ENCODE peak calls at places on chromosomes 1 and 21, in ten cellular contexts. G is IMR-90, X is colonic mucosa, K is HFF-Myc, C is GM06990, N is BJ, S is psoas muscle, L is NB4, M is GM20000, O is heart left ventricle. F is an unnamed sample.

GRCh38 chr1:54153548-54154439 is 994 bp upstream of the CDCP2 start:
- DNase-seq in G (peak; percentile 65), X (peak; percentile 79), K (peak; percentile 12), C (no peak), N (no peak), S (peak; percentile 79), L (peak; percentile 75), M (no peak), O (no peak), F (peak; percentile 55)

GRCh38 chr1:97013904-97014303 is 292.3 kb downstream of the PTBP2 start:
- DNase-seq in G (peak; percentile 76), X (no peak), K (no peak), C (no peak), N (no peak), S (no peak), L (no peak), M (no peak), O (no peak), F (peak; percentile 49)

GRCh38 chr1:39262802-39263201 is 58.3 kb downstream of the MACF1 start:
- DNase-seq in G (no peak), X (no peak), K (no peak), C (no peak), N (no peak), S (no peak), L (no peak), M (no peak), O (no peak), F (no peak)

GRCh38 chr21:38990424-38990794 is 184.7 kb downstream of the ETS2 start:
- DNase-seq in G (no peak), X (peak; percentile 56), K (no peak), C (no peak), N (no peak), S (no peak), L (no peak), M (no peak), O (no peak), F (no peak)

GRCh38 chr1:30373471-30374399 is 349.6 kb downstream of the MATN1 start:
- DNase-seq in G (no peak), X (no peak), K (no peak), C (no peak), N (no peak), S (no peak), L (no peak), M (no peak), O (no peak), F (no peak)

GRCh38 chr1:24704411-24705259 is 40.6 kb upstream of the CLIC4 start:
- DNase-seq in G (peak; percentile 93), X (no peak), K (no peak), C (no peak), N (no peak), S (no peak), L (no peak), M (no peak), O (no peak), F (peak; percentile 68)

GRCh38 chr1:15803380-15803779 is 4.1 kb downstream of the UQCRHL start:
- DNase-seq in G (peak; percentile 38), X (no peak), K (no peak), C (no peak), N (no peak), S (no peak), L (peak; percentile 46), M (peak; percentile 40), O (no peak), F (peak; percentile 22)

GRCh38 chr1:66331641-66332523 is 202.1 kb upstream of the SGIP1 start:
- DNase-seq in G (peak; percentile 85), X (peak; percentile 60), K (peak; percentile 80), C (peak; percentile 56), N (no peak), S (peak; percentile 78), L (peak; percentile 79), M (no peak), O (peak; percentile 83), F (peak; percentile 98)

DNA sequence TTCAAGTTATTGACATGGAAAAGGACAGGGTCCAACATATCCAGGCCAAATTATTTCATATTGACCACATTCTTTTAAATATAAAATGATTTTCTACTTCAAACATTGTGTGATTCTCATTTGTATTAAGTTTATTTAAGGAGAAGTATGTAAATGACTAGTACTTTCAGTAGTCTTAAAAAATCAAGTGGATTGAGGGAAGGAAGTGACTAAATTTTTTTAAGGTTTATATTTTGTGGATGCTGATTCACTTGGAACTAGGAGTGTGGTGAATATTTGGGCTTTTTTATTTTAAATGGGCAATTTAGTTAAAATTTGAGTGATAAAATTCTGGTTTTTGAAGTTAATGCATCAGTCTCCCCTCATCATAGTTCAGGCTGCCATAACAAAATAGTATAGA is 10.1 kb downstream of the PRRC2C start:
- DNase-seq in G (peak; percentile 19), X (no peak), K (no peak), C (no peak), N (no peak), S (no peak), L (no peak), M (no peak), O (no peak), F (no peak)
- TF ChIP-seq CTCF in G (no peak), X (no peak), K (no peak), C (no peak), N (no peak), S (no peak), L (no peak), M (no peak), O (no peak), F (no peak)

DNA sequence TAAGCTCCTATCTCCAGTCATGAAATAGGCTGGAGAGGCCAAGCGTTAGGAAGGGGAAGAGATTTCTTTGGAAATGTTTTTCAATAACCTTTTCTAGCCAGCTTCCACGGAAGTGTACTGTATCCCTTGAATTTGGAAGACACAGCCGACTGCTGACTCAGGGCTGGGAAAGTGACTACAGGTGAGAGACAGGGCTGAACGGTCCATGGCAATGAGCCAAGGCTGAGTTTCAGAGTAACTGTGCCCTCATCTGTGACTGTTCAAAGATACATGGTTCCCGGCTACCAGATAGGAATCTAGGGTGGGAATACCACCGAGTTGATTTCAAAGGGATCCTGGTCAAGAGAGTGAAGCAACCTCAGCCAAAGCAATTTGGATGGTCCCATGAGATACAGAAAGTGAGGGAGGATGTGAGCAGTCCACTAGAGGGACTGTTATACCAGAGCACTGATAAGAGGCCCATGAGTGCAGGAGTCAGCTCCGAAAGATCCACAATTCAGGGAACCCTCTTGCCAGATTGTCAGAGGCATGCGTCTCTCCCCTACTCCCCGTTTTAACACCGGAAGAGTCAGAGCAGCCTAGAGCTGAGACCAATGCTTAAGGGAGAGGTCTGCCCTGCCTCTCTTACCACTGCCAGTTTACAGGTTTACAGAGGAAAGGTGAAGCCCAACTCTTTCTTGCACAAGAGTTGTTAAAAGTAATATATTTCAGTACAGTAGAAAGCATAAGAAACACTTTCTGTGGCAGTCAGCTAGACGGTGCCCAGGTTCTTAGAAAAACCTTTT is 3.2 kb upstream of the KRTAP19-8 start:
- DNase-seq in G (no peak), X (no peak), K (no peak), C (no peak), N (no peak), S (no peak), L (no peak), M (no peak), O (no peak), F (no peak)
- TF ChIP-seq CTCF in G (no peak), X (no peak), K (no peak), C (peak; percentile 38), N (no peak), S (no peak), L (no peak), M (no peak), O (no peak), F (no peak)

GRCh38 chr1:220811695-220812094 is 25.0 kb downstream of the MTARC1 start:
- DNase-seq in G (no peak), X (no peak), K (no peak), C (no peak), N (no peak), S (no peak), L (no peak), M (no peak), O (no peak), F (no peak)

GRCh38 chr1:220809187-220809550 is 22.5 kb downstream of the MTARC1 start:
- DNase-seq in G (no peak), X (no peak), K (no peak), C (no peak), N (no peak), S (no peak), L (no peak), M (no peak), O (no peak), F (no peak)

GRCh38 chr1:220809704-220810103 is 23.0 kb downstream of the MTARC1 start:
- DNase-seq in G (no peak), X (no peak), K (no peak), C (no peak), N (no peak), S (no peak), L (no peak), M (no peak), O (no peak), F (no peak)

GRCh38 chr1:220810963-220811362 is 24.2 kb downstream of the MTARC1 start:
- DNase-seq in G (no peak), X (no peak), K (no peak), C (no peak), N (no peak), S (no peak), L (peak; percentile 7), M (no peak), O (no peak), F (no peak)

GRCh38 chr1:220810179-220810653 is 23.5 kb downstream of the MTARC1 start:
- DNase-seq in G (peak; percentile 78), X (peak; percentile 71), K (peak; percentile 69), C (peak; percentile 46), N (no peak), S (peak; percentile 76), L (peak; percentile 71), M (peak; percentile 68), O (peak; percentile 88), F (peak; percentile 66)
- TF ChIP-seq CTCF in G (peak; percentile 91), X (peak; percentile 83), K (peak; percentile 88), C (peak; percentile 99), N (peak; percentile 96), S (peak; percentile 87), L (peak; percentile 86), M (peak; percentile 76), O (peak; percentile 88), F (peak; percentile 97)

GRCh38 chr1:74766579-74766978 is 33.6 kb downstream of the TYW3 start:
- DNase-seq in G (peak; percentile 57), X (no peak), K (no peak), C (no peak), N (no peak), S (no peak), L (no peak), M (no peak), O (no peak), F (no peak)

GRCh38 chr1:74772945-74773344 is 40.0 kb downstream of the TYW3 start:
- DNase-seq in G (peak; percentile 16), X (no peak), K (no peak), C (no peak), N (no peak), S (no peak), L (peak; percentile 23), M (no peak), O (no peak), F (no peak)

GRCh38 chr1:74763714-74764301 is 30.9 kb downstream of the TYW3 start:
- DNase-seq in G (peak; percentile 5), X (no peak), K (no peak), C (no peak), N (no peak), S (no peak), L (no peak), M (no peak), O (no peak), F (no peak)

GRCh38 chr1:74771913-74772515 is 39.1 kb downstream of the TYW3 start:
- DNase-seq in G (peak; percentile 51), X (no peak), K (peak; percentile 21), C (peak; percentile 17), N (peak; percentile 5), S (no peak), L (peak; percentile 48), M (peak; percentile 27), O (no peak), F (peak; percentile 47)

DNA sequence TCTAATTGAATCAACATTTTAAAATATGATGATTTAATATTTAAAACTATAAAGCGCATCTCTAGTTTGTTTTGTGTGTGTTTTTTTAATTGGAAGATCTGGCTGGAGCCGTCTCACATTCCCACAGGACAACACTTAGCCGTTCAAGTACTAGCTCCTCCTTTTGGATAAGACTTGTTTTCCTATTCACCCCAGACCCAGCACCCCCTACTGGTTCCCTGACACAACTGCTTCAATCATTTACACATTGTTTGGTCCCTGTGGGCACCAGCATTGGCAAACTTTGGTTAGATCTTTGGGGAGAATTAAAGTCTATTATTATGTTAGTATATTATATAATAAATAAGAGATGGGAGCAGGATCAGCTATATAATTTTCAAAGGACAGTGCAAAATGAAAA is 34.5 kb downstream of the TYW3 start:
- DNase-seq in G (peak; percentile 2), X (no peak), K (peak; percentile 6), C (no peak), N (no peak), S (no peak), L (peak; percentile 39), M (no peak), O (no peak), F (peak; percentile 19)
- TF ChIP-seq CTCF in G (peak; percentile 27), X (no peak), K (peak; percentile 52), C (peak; percentile 69), N (no peak), S (no peak), L (peak; percentile 56), M (no peak), O (no peak), F (peak; percentile 71)